ENCODE peak calls at places on chromosome 1, in five cellular contexts. O, E, V, M and L are unnamed samples.

GRCh38 chr1:180842052-180842451 is 70.6 kb upstream of the KIAA1614 start:
- DNase-seq in O (no peak), E (no peak), V (peak), M (no peak), L (peak)

GRCh38 chr1:169892819-169893644 is 664 bp downstream of the SCYL3 start:
- DNase-seq in O (peak), E (no peak), V (peak), M (peak), L (no peak)

GRCh38 chr1:39326836-39327235 is 122.3 kb downstream of the MACF1 start:
- DNase-seq in O (no peak), E (no peak), V (no peak), M (no peak), L (no peak)

GRCh38 chr1:89763649-89763986 is 57.2 kb upstream of the LRRC8D start:
- DNase-seq in O (no peak), E (no peak), V (no peak), M (no peak), L (no peak)

GRCh38 chr1:30190481-30191153 is 532.8 kb downstream of the MATN1 start:
- DNase-seq in O (no peak), E (no peak), V (no peak), M (no peak), L (no peak)

GRCh38 chr1:168734271-168734670 is 5.3 kb upstream of the DPT start:
- DNase-seq in O (no peak), E (no peak), V (no peak), M (no peak), L (no peak)

GRCh38 chr1:147334292-147334691 is 91.8 kb downstream of the CHD1L start:
- DNase-seq in O (no peak), E (no peak), V (no peak), M (no peak), L (no peak)

GRCh38 chr1:200082329-200082728 is 54.8 kb downstream of the NR5A2 start:
- DNase-seq in O (no peak), E (no peak), V (peak), M (no peak), L (no peak)

GRCh38 chr1:37394574-37395464 is 79.6 kb upstream of the ZC3H12A start:
- DNase-seq in O (no peak), E (no peak), V (no peak), M (no peak), L (no peak)

GRCh38 chr1:27678747-27679146 is 6.8 kb upstream of the IFI6 start:
- DNase-seq in O (no peak), E (no peak), V (no peak), M (no peak), L (no peak)

GRCh38 chr1:170164103-170164763 is 18.5 kb downstream of the NTMT2 start:
- DNase-seq in O (no peak), E (no peak), V (no peak), M (no peak), L (no peak)

GRCh38 chr1:61293986-61294504 is 211.7 kb downstream of the NFIA start:
- DNase-seq in O (no peak), E (no peak), V (peak), M (no peak), L (no peak)

GRCh38 chr1:87212431-87213125 is 116.1 kb upstream of the LMO4 start:
- DNase-seq in O (no peak), E (no peak), V (no peak), M (no peak), L (no peak)

GRCh38 chr1:177383715-177384114 is 213.0 kb downstream of the BRINP2 start:
- DNase-seq in O (no peak), E (no peak), V (peak), M (peak), L (no peak)

GRCh38 chr1:91783423-91784162 is 102.4 kb downstream of the TGFBR3 start:
- DNase-seq in O (no peak), E (no peak), V (peak), M (no peak), L (peak)

GRCh38 chr1:206915085-206915735 is 6.5 kb downstream of the FCMR start:
- DNase-seq in O (no peak), E (no peak), V (no peak), M (no peak), L (no peak)

GRCh38 chr1:206914138-206914537 is 7.6 kb downstream of the FCMR start:
- DNase-seq in O (no peak), E (no peak), V (no peak), M (no peak), L (no peak)

GRCh38 chr1:206909883-206910318 is 11.8 kb downstream of the FCMR start:
- DNase-seq in O (no peak), E (no peak), V (no peak), M (no peak), L (no peak)

GRCh38 chr1:206911064-206911663 is 10.6 kb downstream of the FCMR start:
- DNase-seq in O (peak), E (peak), V (peak), M (peak), L (peak)

GRCh38 chr1:206912445-206913095 is 9.2 kb downstream of the FCMR start:
- DNase-seq in O (peak), E (peak), V (peak), M (peak), L (peak)
- TF ChIP-seq CTCF in O (peak), E (peak), V (peak), M (peak), L (peak)

GRCh38 chr1:160058087-160058486 is 11.9 kb downstream of the KCNJ10 start:
- DNase-seq in O (no peak), E (no peak), V (no peak), M (no peak), L (no peak)
- TF ChIP-seq CTCF in O (no peak), E (peak), V (no peak), M (peak), L (peak)

GRCh38 chr1:225572422-225572821 is 80.5 kb downstream of the ENAH start:
- DNase-seq in O (no peak), E (no peak), V (peak), M (no peak), L (peak)
- TF ChIP-seq CTCF in O (no peak), E (no peak), V (peak), M (no peak), L (peak)

GRCh38 chr1:226186124-226187018 is at the start of gene ACBD3:
- DNase-seq in O (peak), E (peak), V (peak), M (peak), L (peak)
- TF ChIP-seq CTCF in O (no peak), E (no peak), V (peak), M (no peak), L (peak)

GRCh38 chr1:69738458-69738857 is 170.7 kb downstream of the LRRC7 start:
- DNase-seq in O (no peak), E (no peak), V (peak), M (no peak), L (no peak)

GRCh38 chr1:69739181-69739580 is 171.5 kb downstream of the LRRC7 start:
- DNase-seq in O (no peak), E (no peak), V (no peak), M (no peak), L (no peak)

GRCh38 chr1:69743146-69743545 is 175.4 kb downstream of the LRRC7 start:
- DNase-seq in O (no peak), E (no peak), V (no peak), M (no peak), L (no peak)

GRCh38 chr1:69737527-69738176 is 169.9 kb downstream of the LRRC7 start:
- DNase-seq in O (peak), E (peak), V (peak), M (peak), L (peak)
- TF ChIP-seq CTCF in O (peak), E (peak), V (peak), M (peak), L (peak)

GRCh38 chr1:235971571-235972315 is 93.1 kb downstream of the NID1 start:
- DNase-seq in O (peak), E (peak), V (peak), M (peak), L (peak)
- TF ChIP-seq CTCF in O (peak), E (peak), V (peak), M (peak), L (peak)

GRCh38 chr1:19560480-19560879 is 75.1 kb upstream of the CAPZB start:
- DNase-seq in O (no peak), E (no peak), V (no peak), M (no peak), L (no peak)
- TF ChIP-seq CTCF in O (no peak), E (no peak), V (no peak), M (no peak), L (no peak)

GRCh38 chr1:70495370-70495769 is 84.3 kb downstream of the CTH start:
- DNase-seq in O (no peak), E (no peak), V (no peak), M (no peak), L (no peak)
- TF ChIP-seq CTCF in O (no peak), E (no peak), V (no peak), M (no peak), L (no peak)